ENCODE peak calls at places on chromosomes 1 and 21, in five cellular contexts. One of them, this sample, is unnamed.
A peak's percentile ranks its signal among the peaks of the same experiment; 100 is the strongest.

GRCh38 chr1:228154021-228154684 is 4.4 kb downstream of the GJC2 start:
- DNase-seq in heart left ventricle: peak; percentile 32
- DNase-seq in endodermal cell: no peak
- DNase-seq in RWPE2: no peak
- DNase-seq in psoas muscle: no peak
- DNase-seq in this sample: peak; percentile 37

GRCh38 chr1:223834660-223835263 is 11.0 kb downstream of the TP53BP2 start:
- DNase-seq in heart left ventricle: no peak
- DNase-seq in endodermal cell: no peak
- DNase-seq in RWPE2: no peak
- DNase-seq in psoas muscle: no peak
- DNase-seq in this sample: no peak

GRCh38 chr1:152752225-152752624 is 5.6 kb upstream of the KPRP start:
- DNase-seq in heart left ventricle: no peak
- DNase-seq in endodermal cell: no peak
- DNase-seq in RWPE2: no peak
- DNase-seq in psoas muscle: no peak
- DNase-seq in this sample: no peak

GRCh38 chr1:158362941-158363340 is 9.2 kb downstream of the CD1E start:
- DNase-seq in heart left ventricle: no peak
- DNase-seq in endodermal cell: no peak
- DNase-seq in RWPE2: no peak
- DNase-seq in psoas muscle: no peak
- DNase-seq in this sample: no peak

GRCh38 chr21:45502006-45502345 is 40.3 kb downstream of the SLC19A1 start:
- DNase-seq in heart left ventricle: peak; percentile 48
- DNase-seq in endodermal cell: peak; percentile 44
- DNase-seq in RWPE2: peak; percentile 47
- DNase-seq in psoas muscle: peak; percentile 10
- DNase-seq in this sample: no peak

GRCh38 chr1:33004628-33005027 is 32.1 kb downstream of the AK2 start:
- DNase-seq in heart left ventricle: no peak
- DNase-seq in endodermal cell: no peak
- DNase-seq in RWPE2: no peak
- DNase-seq in psoas muscle: no peak
- DNase-seq in this sample: no peak

GRCh38 chr1:20685099-20685662 is 24.0 kb upstream of the DDOST start:
- DNase-seq in heart left ventricle: peak; percentile 82
- DNase-seq in endodermal cell: no peak
- DNase-seq in RWPE2: no peak
- DNase-seq in psoas muscle: peak; percentile 43
- DNase-seq in this sample: peak; percentile 33

GRCh38 chr21:45857761-45858160 is 123.8 kb upstream of the COL6A1 start:
- DNase-seq in heart left ventricle: no peak
- DNase-seq in endodermal cell: peak; percentile 23
- DNase-seq in RWPE2: no peak
- DNase-seq in psoas muscle: no peak
- DNase-seq in this sample: no peak

GRCh38 chr1:99727575-99728190 is 38.8 kb downstream of the FRRS1 start:
- DNase-seq in heart left ventricle: no peak
- DNase-seq in endodermal cell: peak; percentile 69
- DNase-seq in RWPE2: no peak
- DNase-seq in psoas muscle: no peak
- DNase-seq in this sample: no peak

GRCh38 chr1:54681396-54681795 is 34.3 kb upstream of the TTC4 start:
- DNase-seq in heart left ventricle: no peak
- DNase-seq in endodermal cell: no peak
- DNase-seq in RWPE2: no peak
- DNase-seq in psoas muscle: no peak
- DNase-seq in this sample: no peak

GRCh38 chr1:58983633-58984301 is 199.9 kb upstream of the JUN start:
- DNase-seq in heart left ventricle: no peak
- DNase-seq in endodermal cell: no peak
- DNase-seq in RWPE2: no peak
- DNase-seq in psoas muscle: no peak
- DNase-seq in this sample: no peak

GRCh38 chr1:83692524-83693336 is 306.2 kb downstream of the TTLL7 start:
- DNase-seq in heart left ventricle: no peak
- DNase-seq in endodermal cell: peak; percentile 94
- DNase-seq in RWPE2: no peak
- DNase-seq in psoas muscle: no peak
- DNase-seq in this sample: no peak

GRCh38 chr1:92707292-92707691 is 77.6 kb downstream of the EVI5 start:
- DNase-seq in heart left ventricle: no peak
- DNase-seq in endodermal cell: no peak
- DNase-seq in RWPE2: no peak
- DNase-seq in psoas muscle: no peak
- DNase-seq in this sample: no peak

GRCh38 chr1:187626056-187626455 is 797.3 kb downstream of the PLA2G4A start:
- DNase-seq in heart left ventricle: no peak
- DNase-seq in endodermal cell: peak; percentile 49
- DNase-seq in RWPE2: no peak
- DNase-seq in psoas muscle: no peak
- DNase-seq in this sample: no peak

GRCh38 chr1:32635508-32636277 is 14.7 kb downstream of the ZBTB8OS start:
- DNase-seq in heart left ventricle: no peak
- DNase-seq in endodermal cell: no peak
- DNase-seq in RWPE2: no peak
- DNase-seq in psoas muscle: no peak
- DNase-seq in this sample: no peak

GRCh38 chr1:39617488-39618049 is 21.9 kb downstream of the HEYL start:
- DNase-seq in heart left ventricle: no peak
- DNase-seq in endodermal cell: no peak
- DNase-seq in RWPE2: no peak
- DNase-seq in psoas muscle: no peak
- DNase-seq in this sample: no peak

GRCh38 chr1:160078392-160079195 is 2.7 kb upstream of the KCNJ9 start:
- DNase-seq in heart left ventricle: no peak
- DNase-seq in endodermal cell: peak; percentile 90
- DNase-seq in RWPE2: no peak
- DNase-seq in psoas muscle: no peak
- DNase-seq in this sample: no peak

GRCh38 chr1:180028864-180029263 is 74.3 kb downstream of the CEP350 start:
- DNase-seq in heart left ventricle: no peak
- DNase-seq in endodermal cell: no peak
- DNase-seq in RWPE2: no peak
- DNase-seq in psoas muscle: no peak
- DNase-seq in this sample: no peak
- TF ChIP-seq CTCF in heart left ventricle: peak; percentile 9
- TF ChIP-seq CTCF in endodermal cell: no peak
- TF ChIP-seq CTCF in RWPE2: peak; percentile 7
- TF ChIP-seq CTCF in psoas muscle: no peak
- TF ChIP-seq CTCF in this sample: no peak

GRCh38 chr21:23740463-23740862 is 1866.8 kb downstream of the MRPL39 start:
- DNase-seq in heart left ventricle: no peak
- DNase-seq in endodermal cell: no peak
- DNase-seq in RWPE2: no peak
- DNase-seq in psoas muscle: no peak
- DNase-seq in this sample: no peak

DNA sequence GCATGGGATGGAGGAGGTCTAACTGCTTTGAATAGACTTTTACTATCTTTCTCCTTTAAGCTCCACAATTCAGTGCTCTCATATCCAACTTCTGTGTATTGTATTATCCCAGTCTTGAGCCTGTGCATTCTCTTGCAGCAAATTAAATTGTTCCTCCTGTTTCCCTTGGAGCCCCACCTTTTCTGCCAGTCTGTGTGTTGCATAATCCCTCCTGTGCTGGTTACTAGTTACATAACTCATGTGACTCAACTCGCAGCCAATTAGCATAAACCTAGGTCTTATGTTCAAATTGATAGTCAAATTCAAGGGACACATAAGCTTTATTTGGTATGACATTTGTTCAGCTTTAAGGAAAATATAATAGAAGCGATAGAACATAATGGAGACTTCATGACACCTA is 1863.5 kb downstream of the MRPL39 start:
- DNase-seq in heart left ventricle: no peak
- DNase-seq in endodermal cell: no peak
- DNase-seq in RWPE2: no peak
- DNase-seq in psoas muscle: no peak
- DNase-seq in this sample: no peak
- H3K9me3 ChIP-seq in heart left ventricle: no peaks in the 10 kb centered on the region
- H3K9me3 ChIP-seq in endodermal cell: peaks cover 26% of the 10 kb centered on the region
- H3K9me3 ChIP-seq in RWPE2: no peaks in the 10 kb centered on the region
- H3K9me3 ChIP-seq in psoas muscle: no peaks in the 10 kb centered on the region
- H3K9me3 ChIP-seq in this sample: no peaks in the 10 kb centered on the region

GRCh38 chr21:35043549-35043948 is 5.6 kb downstream of the RUNX1 start:
- DNase-seq in heart left ventricle: no peak
- DNase-seq in endodermal cell: no peak
- DNase-seq in RWPE2: no peak
- DNase-seq in psoas muscle: no peak
- DNase-seq in this sample: no peak

GRCh38 chr21:35046223-35046690 is 2.8 kb downstream of the RUNX1 start:
- DNase-seq in heart left ventricle: no peak
- DNase-seq in endodermal cell: no peak
- DNase-seq in RWPE2: no peak
- DNase-seq in psoas muscle: no peak
- DNase-seq in this sample: no peak

GRCh38 chr21:35044128-35044527 is 5.0 kb downstream of the RUNX1 start:
- DNase-seq in heart left ventricle: no peak
- DNase-seq in endodermal cell: no peak
- DNase-seq in RWPE2: no peak
- DNase-seq in psoas muscle: no peak
- DNase-seq in this sample: no peak

GRCh38 chr21:35045539-35046222 is 3.4 kb downstream of the RUNX1 start:
- DNase-seq in heart left ventricle: no peak
- DNase-seq in endodermal cell: no peak
- DNase-seq in RWPE2: no peak
- DNase-seq in psoas muscle: no peak
- DNase-seq in this sample: no peak

DNA sequence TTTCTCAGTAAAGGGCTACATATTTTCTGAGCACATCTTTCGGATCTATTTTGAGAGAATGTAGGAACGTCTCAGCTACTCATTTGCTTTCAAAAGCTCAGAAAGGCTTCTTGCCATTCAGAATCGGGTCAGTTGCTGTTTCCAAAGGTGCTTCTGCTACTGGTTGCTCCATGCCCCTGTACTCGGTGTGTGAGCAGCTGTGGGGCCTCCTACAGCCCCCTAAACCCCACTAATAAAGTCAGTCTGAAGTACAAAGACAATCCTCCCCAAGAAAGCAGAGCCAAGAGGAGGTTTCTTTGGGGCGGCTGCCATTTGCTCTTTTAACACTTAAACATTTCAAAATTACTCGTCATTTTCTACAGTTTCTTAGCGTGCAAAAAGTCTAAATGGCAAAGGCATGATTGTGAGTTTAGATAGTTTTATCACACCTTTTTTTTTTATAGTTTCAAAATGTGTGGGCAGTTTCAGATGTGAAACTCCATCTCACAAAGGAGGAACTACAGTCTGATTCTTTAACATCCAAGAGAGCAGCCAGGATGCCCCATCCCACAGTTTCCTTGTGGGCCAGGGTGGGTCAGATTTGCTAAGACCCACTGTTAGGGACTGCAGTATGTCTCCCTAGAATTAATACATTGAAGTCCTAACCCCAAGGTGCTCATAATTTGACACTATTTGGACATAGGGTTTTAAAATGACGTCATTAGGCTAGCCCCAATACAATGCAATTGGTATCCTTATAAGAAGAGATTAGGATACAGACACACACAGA is 4.1 kb downstream of the RUNX1 start:
- DNase-seq in heart left ventricle: no peak
- DNase-seq in endodermal cell: no peak
- DNase-seq in RWPE2: no peak
- DNase-seq in psoas muscle: no peak
- DNase-seq in this sample: no peak
- H3K4me1 ChIP-seq in heart left ventricle: peaks cover 8% of the 10 kb centered on the region
- H3K4me1 ChIP-seq in endodermal cell: no peaks in the 10 kb centered on the region
- H3K4me1 ChIP-seq in RWPE2: peaks cover 34% of the 10 kb centered on the region
- H3K4me1 ChIP-seq in psoas muscle: peaks cover 18% of the 10 kb centered on the region
- H3K4me1 ChIP-seq in this sample: peaks cover 35% of the 10 kb centered on the region

DNA sequence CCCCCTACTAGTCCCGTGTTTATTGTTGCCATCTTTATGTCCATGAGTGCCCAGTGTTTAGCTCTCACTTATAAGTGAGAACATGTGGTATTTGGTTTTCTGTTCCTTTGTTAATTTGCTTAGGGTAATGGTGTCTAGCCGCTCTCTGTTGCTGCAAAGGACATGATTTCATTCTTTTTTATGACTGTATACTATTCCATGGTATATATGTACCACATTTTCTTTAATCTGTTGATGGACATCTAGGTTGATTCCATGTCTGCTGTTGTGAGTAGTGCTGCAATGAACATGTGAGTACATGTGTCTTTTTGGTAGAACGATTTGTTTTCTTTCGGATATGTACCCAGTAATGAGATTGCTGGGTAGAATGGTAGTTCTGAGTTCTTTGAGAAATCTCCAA is 44.2 kb upstream of the METTL18 start:
- DNase-seq in heart left ventricle: no peak
- DNase-seq in endodermal cell: no peak
- DNase-seq in RWPE2: no peak
- DNase-seq in psoas muscle: no peak
- DNase-seq in this sample: no peak
- TF ChIP-seq CTCF in heart left ventricle: no peak
- TF ChIP-seq CTCF in endodermal cell: no peak
- TF ChIP-seq CTCF in RWPE2: no peak
- TF ChIP-seq CTCF in psoas muscle: no peak
- TF ChIP-seq CTCF in this sample: no peak

DNA sequence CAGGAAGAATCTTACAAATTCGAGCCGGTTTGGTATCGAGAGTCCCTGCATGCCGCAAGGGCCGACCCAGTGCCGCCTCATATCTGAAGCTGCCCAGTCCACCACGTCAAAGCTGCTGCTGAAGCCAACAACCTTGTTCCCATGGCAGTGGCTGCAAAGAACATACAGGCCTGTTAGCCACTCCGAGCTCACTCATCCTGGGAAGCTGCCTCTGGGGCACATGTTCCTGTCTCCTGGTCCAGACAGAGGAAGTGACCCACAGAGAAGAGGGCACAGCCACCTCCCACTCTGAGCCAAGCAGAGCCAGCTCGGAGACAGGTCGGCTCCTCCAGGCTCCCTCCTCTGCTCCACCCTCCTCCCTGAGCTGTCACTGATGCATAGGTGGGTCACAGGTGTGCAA is 66.8 kb downstream of the DISP3 start:
- DNase-seq in heart left ventricle: no peak
- DNase-seq in endodermal cell: no peak
- DNase-seq in RWPE2: no peak
- DNase-seq in psoas muscle: no peak
- DNase-seq in this sample: no peak
- H3K9me3 ChIP-seq in heart left ventricle: no peaks in the 10 kb centered on the region
- H3K9me3 ChIP-seq in endodermal cell: no peaks in the 10 kb centered on the region
- H3K9me3 ChIP-seq in RWPE2: no peaks in the 10 kb centered on the region
- H3K9me3 ChIP-seq in psoas muscle: no peaks in the 10 kb centered on the region
- H3K9me3 ChIP-seq in this sample: no peaks in the 10 kb centered on the region